ENCODE peak calls at places on chromosomes 5 and 9, in nine cellular contexts. G, B, R, T, Q, S, U, K and M are unnamed samples.

GRCh38 chr5:172768573-172769323 is 2.2 kb downstream of the DUSP1 start:
- DNase-seq in Q (peak), K (no peak), R (peak), G (peak), B (peak), S (no peak), U (no peak), T (peak), M (no peak)

GRCh38 chr5:69329905-69330489 is 2.6 kb downstream of the CCDC125 start:
- DNase-seq in K (no peak), T (no peak), Q (no peak), R (no peak), B (peak), S (no peak), U (no peak), G (no peak), M (no peak)

GRCh38 chr9:78215706-78216105 is 20.2 kb upstream of the CEP78 start:
- DNase-seq in K (no peak), U (no peak), Q (no peak), R (no peak), T (no peak), B (peak), G (no peak), S (no peak), M (no peak)

GRCh38 chr9:105535920-105536668 is 21.8 kb upstream of the FKTN start:
- DNase-seq in U (no peak), B (no peak), Q (no peak), G (no peak), R (no peak), S (no peak), K (no peak), T (no peak), M (no peak)

GRCh38 chr5:9156282-9156681 is 389.6 kb downstream of the SEMA5A start:
- DNase-seq in Q (no peak), U (no peak), B (peak), S (no peak), T (no peak), G (peak), R (peak), K (no peak), M (peak)

GRCh38 chr9:73183917-73184861 is 32.5 kb downstream of the ANXA1 start:
- DNase-seq in K (no peak), G (peak), B (peak), S (peak), T (no peak), Q (no peak), U (no peak), R (no peak), M (no peak)

GRCh38 chr9:96080364-96080763 is 204.9 kb downstream of the ERCC6L2 start:
- DNase-seq in K (no peak), U (peak), Q (peak), R (no peak), G (peak), T (no peak), B (no peak), S (peak), M (no peak)

GRCh38 chr9:107169796-107170195 is 113.3 kb upstream of the RAD23B start:
- DNase-seq in K (no peak), U (no peak), R (no peak), T (no peak), G (no peak), B (no peak), Q (no peak), S (no peak), M (no peak)

GRCh38 chr5:395156-395920 is 47.6 kb upstream of the EXOC3 start:
- DNase-seq in B (peak), G (no peak), R (peak), T (no peak), Q (no peak), S (no peak), U (peak), K (peak), M (peak)

GRCh38 chr9:103586721-103587120 is 507.4 kb upstream of the SMC2 start:
- DNase-seq in Q (no peak), U (peak), G (no peak), T (no peak), S (no peak), R (no peak), K (no peak), B (no peak), M (no peak)

GRCh38 chr9:83043583-83043982 is 19.4 kb downstream of the RASEF start:
- DNase-seq in U (no peak), Q (no peak), K (no peak), S (no peak), R (no peak), T (no peak), B (no peak), G (no peak), M (no peak)

GRCh38 chr5:73103885-73104284 is 16.5 kb upstream of the TMEM171 start:
- DNase-seq in U (no peak), S (no peak), B (no peak), G (no peak), Q (no peak), T (no peak), R (no peak), K (no peak), M (no peak)

GRCh38 chr5:1510631-1511030 is 13.1 kb downstream of the LPCAT1 start:
- DNase-seq in B (no peak), K (peak), R (peak), T (no peak), S (no peak), G (no peak), Q (no peak), U (peak), M (peak)

GRCh38 chr5:8825161-8825757 is 720.6 kb downstream of the SEMA5A start:
- DNase-seq in Q (no peak), S (no peak), U (no peak), G (no peak), R (no peak), B (peak), K (no peak), T (no peak), M (no peak)

GRCh38 chr5:85017271-85017670 is 632.6 kb upstream of the EDIL3 start:
- DNase-seq in U (no peak), G (no peak), Q (no peak), K (no peak), T (no peak), S (no peak), B (peak), R (no peak), M (no peak)

GRCh38 chr5:104053057-104053666 is 490.6 kb upstream of the NUDT12 start:
- DNase-seq in R (no peak), Q (no peak), B (no peak), G (no peak), T (no peak), U (no peak), S (no peak), K (no peak), M (no peak)

GRCh38 chr9:36924071-36924470 is 110.0 kb downstream of the PAX5 start:
- DNase-seq in B (peak), R (no peak), T (no peak), G (peak), U (peak), K (no peak), S (peak), Q (no peak), M (no peak)

GRCh38 chr5:150180241-150181027 is 9.4 kb upstream of the SLC6A7 start:
- DNase-seq in G (no peak), K (peak), U (peak), T (peak), S (no peak), R (peak), B (peak), Q (peak), M (peak)

GRCh38 chr5:6717687-6718086 is 4.5 kb downstream of the TENT4A start:
- DNase-seq in R (no peak), S (no peak), T (no peak), K (peak), U (no peak), G (no peak), B (no peak), Q (no peak), M (no peak)

GRCh38 chr9:107557236-107557990 is 67.8 kb upstream of the KLF4 start:
- DNase-seq in Q (no peak), B (peak), G (no peak), U (no peak), S (peak), K (no peak), R (no peak), T (no peak), M (no peak)

GRCh38 chr9:108834959-108835696 is 20.7 kb downstream of the ACTL7B start:
- DNase-seq in Q (no peak), B (no peak), K (no peak), G (no peak), T (no peak), S (no peak), R (no peak), U (no peak), M (no peak)

GRCh38 chr5:57836921-57837320 is 354.3 kb upstream of the ACTBL2 start:
- DNase-seq in T (no peak), B (no peak), U (no peak), G (no peak), S (no peak), R (no peak), Q (no peak), K (no peak), M (no peak)

GRCh38 chr5:73422164-73422563 is 26.4 kb downstream of the FOXD1 start:
- DNase-seq in B (no peak), U (no peak), Q (no peak), G (no peak), T (no peak), R (no peak), K (no peak), S (no peak), M (no peak)

GRCh38 chr9:111467778-111468367 is 16.3 kb downstream of the ECPAS start:
- DNase-seq in B (no peak), T (no peak), S (no peak), R (no peak), G (no peak), K (no peak), Q (no peak), U (no peak), M (no peak)

GRCh38 chr9:7567687-7568086 is 231.9 kb downstream of the DMAC1 start:
- DNase-seq in S (no peak), U (no peak), K (no peak), Q (no peak), R (no peak), B (no peak), T (no peak), G (no peak), M (no peak)

GRCh38 chr9:114155263-114155966 is at the start of gene COL27A1:
- DNase-seq in S (peak), G (peak), K (no peak), Q (peak), R (peak), B (peak), T (peak), U (peak), M (peak)

GRCh38 chr9:91047993-91048607 is 246.5 kb downstream of the SYK start:
- DNase-seq in U (no peak), K (no peak), R (no peak), Q (no peak), G (no peak), S (no peak), T (no peak), B (peak), M (no peak)

GRCh38 chr5:68215888-68216736 is 556 bp downstream of the PIK3R1 start:
- DNase-seq in U (peak), B (peak), Q (peak), T (peak), S (no peak), G (peak), K (no peak), R (peak), M (no peak)

GRCh38 chr5:96236051-96236450 is 197.0 kb downstream of the PCSK1 start:
- DNase-seq in K (no peak), U (no peak), G (no peak), T (no peak), S (no peak), B (no peak), R (no peak), Q (no peak), M (no peak)

GRCh38 chr5:168603776-168604175 is 24.6 kb upstream of the PANK3 start:
- DNase-seq in S (no peak), G (no peak), T (no peak), B (no peak), K (no peak), U (no peak), R (no peak), Q (no peak), M (no peak)

GRCh38 chr5:111869681-111870080 is 112.7 kb upstream of the NREP start:
- DNase-seq in Q (no peak), R (no peak), T (no peak), K (no peak), S (no peak), G (no peak), B (peak), U (no peak), M (no peak)

GRCh38 chr9:124365045-124365444 is 50.2 kb downstream of the PSMB7 start:
- DNase-seq in B (no peak), U (no peak), G (no peak), Q (no peak), T (no peak), S (no peak), K (no peak), R (no peak), M (no peak)

GRCh38 chr9:113532809-113533190 is 69.3 kb downstream of the RGS3 start:
- DNase-seq in S (no peak), G (no peak), R (peak), K (no peak), B (no peak), Q (no peak), T (no peak), U (peak), M (no peak)

GRCh38 chr9:35616681-35617459 is 1.3 kb downstream of the CD72 start:
- DNase-seq in R (peak), U (peak), S (no peak), K (no peak), Q (no peak), T (peak), B (peak), G (no peak), M (peak)

DNA sequence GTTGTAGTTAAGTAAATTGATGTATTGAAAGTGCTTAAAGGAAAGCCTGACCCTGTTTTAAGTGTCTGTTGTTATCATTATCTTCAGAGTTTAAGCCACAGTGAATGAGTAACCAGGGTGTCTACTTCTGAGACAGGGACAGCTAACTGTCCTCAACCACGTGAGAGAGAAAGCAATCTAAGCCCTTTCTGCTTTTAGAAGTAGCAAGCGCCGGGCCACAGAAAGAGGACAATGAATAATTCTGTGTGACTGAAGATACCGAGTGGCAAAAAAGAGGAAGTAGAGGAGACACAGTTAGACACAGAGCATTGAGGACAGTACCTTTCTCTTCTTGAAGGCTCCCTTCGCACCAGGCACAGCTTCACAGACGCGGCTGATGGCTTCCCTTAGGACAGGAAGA is 86.3 kb downstream of the S1PR3 start:
- DNase-seq in U (peak), T (no peak), K (peak), S (no peak), G (no peak), R (no peak), Q (no peak), B (no peak), M (no peak)
- TF ChIP-seq POLR2A in U (no peak), T (no peak), K (no peak), S (no peak), G (no peak), R (no peak), Q (no peak), B (no peak), M (no peak)

GRCh38 chr5:132353593-132353992 is 15.9 kb upstream of the SLC22A5 start:
- DNase-seq in K (no peak), Q (no peak), R (no peak), G (no peak), S (no peak), B (no peak), T (no peak), U (no peak), M (no peak)
- H3K27ac ChIP-seq in K (no peak), Q (peak), R (peak), G (no peak), S (no peak), B (no peak), T (no peak), U (no peak), M (no peak)

GRCh38 chr5:16518606-16519005 is 53.0 kb upstream of the ZNF622 start:
- DNase-seq in Q (no peak), G (no peak), K (no peak), R (no peak), S (no peak), T (no peak), B (no peak), U (no peak), M (no peak)

GRCh38 chr5:16521561-16522090 is 56.0 kb upstream of the ZNF622 start:
- DNase-seq in B (no peak), T (no peak), R (no peak), U (no peak), S (no peak), Q (no peak), K (no peak), G (peak), M (no peak)

GRCh38 chr5:16519435-16519834 is 53.8 kb upstream of the ZNF622 start:
- DNase-seq in K (no peak), B (no peak), U (no peak), R (no peak), G (no peak), T (no peak), Q (no peak), S (no peak), M (no peak)

GRCh38 chr5:16520806-16521205 is 55.2 kb upstream of the ZNF622 start:
- DNase-seq in S (no peak), T (no peak), U (no peak), R (no peak), G (no peak), B (no peak), K (no peak), Q (no peak), M (no peak)

DNA sequence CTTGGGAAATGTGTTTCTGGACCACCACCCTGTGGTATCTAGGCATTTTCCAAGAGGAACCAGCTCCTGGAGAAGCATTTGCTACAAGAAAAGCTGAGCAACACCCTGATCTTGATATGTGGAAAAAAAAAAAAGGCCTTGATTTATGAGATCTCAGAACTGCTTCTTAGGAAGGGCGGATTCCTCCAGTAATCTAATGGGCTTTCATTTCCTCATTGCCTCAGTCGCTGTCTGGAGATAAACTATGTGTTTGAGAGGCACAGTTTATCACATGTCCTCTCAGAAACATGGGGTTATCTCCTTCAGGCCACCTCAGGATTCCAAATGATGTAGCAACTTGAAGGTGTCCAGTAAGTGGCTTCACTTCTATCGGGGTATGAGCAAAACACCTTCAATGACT is 56.5 kb upstream of the ZNF622 start:
- DNase-seq in G (no peak), K (no peak), S (no peak), T (no peak), R (peak), B (no peak), Q (no peak), U (no peak), M (no peak)
- TF ChIP-seq POLR2A in G (no peak), K (no peak), S (no peak), T (no peak), R (no peak), B (no peak), Q (no peak), U (no peak), M (no peak)

DNA sequence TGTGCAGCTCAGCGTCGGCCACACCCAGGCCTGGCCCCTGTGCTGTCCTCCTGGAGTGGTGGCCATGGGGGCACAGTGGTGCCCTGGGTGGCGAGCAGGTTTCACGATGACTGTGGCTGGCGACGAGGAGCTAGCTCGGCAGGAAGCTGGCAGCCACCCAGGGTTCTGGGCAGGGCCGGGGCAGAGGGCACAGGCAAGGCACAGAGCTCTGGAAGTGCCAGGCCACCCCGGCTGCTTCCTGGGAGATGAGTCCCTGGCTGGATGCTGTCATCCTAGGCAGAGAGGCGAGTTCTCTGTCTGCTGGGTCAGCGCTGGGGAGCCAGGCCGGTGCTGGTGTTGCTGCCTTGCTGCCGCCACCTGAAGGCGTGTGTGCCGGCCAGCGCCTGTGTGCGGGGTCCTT is 51.7 kb downstream of the RXRA start:
- DNase-seq in U (peak), T (peak), G (peak), R (peak), B (no peak), S (no peak), K (no peak), Q (peak), M (peak)
- H3K27ac ChIP-seq in U (peak), T (peak), G (peak), R (peak), B (no peak), S (peak), K (peak), Q (peak), M (peak)

GRCh38 chr9:89093201-89093600 is 85.4 kb downstream of the SHC3 start:
- DNase-seq in R (no peak), G (no peak), K (no peak), T (no peak), U (no peak), S (no peak), Q (no peak), B (no peak), M (no peak)
- TF ChIP-seq POLR2A in R (no peak), G (no peak), K (no peak), T (no peak), U (no peak), S (no peak), Q (no peak), B (no peak), M (no peak)

GRCh38 chr5:170278611-170279500 is 18.7 kb downstream of the LCP2 start:
- DNase-seq in K (no peak), G (no peak), U (peak), B (no peak), Q (no peak), R (peak), T (peak), S (no peak), M (no peak)
- H3K27ac ChIP-seq in K (no peak), G (no peak), U (peak), B (no peak), Q (peak), R (peak), T (peak), S (no peak), M (peak)